ENCODE peak calls at places on chromosome 22, in four cellular contexts. One of them, this sample, is unnamed.
A peak's percentile ranks its signal among the peaks of the same experiment; 100 is the strongest.

GRCh38 chr22:19438286-19438685 is 5.9 kb downstream of the MRPL40 start:
- DNase-seq in CD8-positive, alpha-beta memory T cell: no peak
- DNase-seq in progenitor cell of endocrine pancreas: no peak
- DNase-seq in activated T-cell treated with anti-CD3 and anti-CD28 coated beads for 1 hour: no peak
- DNase-seq in this sample: no peak

GRCh38 chr22:39661842-39662676 is 91.5 kb downstream of the CACNA1I start:
- DNase-seq in CD8-positive, alpha-beta memory T cell: peak; percentile 78
- DNase-seq in progenitor cell of endocrine pancreas: peak; percentile 59
- DNase-seq in activated T-cell treated with anti-CD3 and anti-CD28 coated beads for 1 hour: peak; percentile 75
- DNase-seq in this sample: peak; percentile 74

GRCh38 chr22:37566329-37566837 is 6.1 kb downstream of the CDC42EP1 start:
- DNase-seq in CD8-positive, alpha-beta memory T cell: peak; percentile 41
- DNase-seq in progenitor cell of endocrine pancreas: no peak
- DNase-seq in activated T-cell treated with anti-CD3 and anti-CD28 coated beads for 1 hour: peak; percentile 26
- DNase-seq in this sample: peak; percentile 33

GRCh38 chr22:49352361-49353169 is 475.1 kb downstream of the BRD1 start:
- DNase-seq in CD8-positive, alpha-beta memory T cell: no peak
- DNase-seq in progenitor cell of endocrine pancreas: no peak
- DNase-seq in activated T-cell treated with anti-CD3 and anti-CD28 coated beads for 1 hour: no peak
- DNase-seq in this sample: no peak

GRCh38 chr22:22595001-22595835 is 36.2 kb upstream of the PRAME start:
- DNase-seq in CD8-positive, alpha-beta memory T cell: no peak
- DNase-seq in progenitor cell of endocrine pancreas: no peak
- DNase-seq in activated T-cell treated with anti-CD3 and anti-CD28 coated beads for 1 hour: no peak
- DNase-seq in this sample: no peak

GRCh38 chr22:47996446-47996857 is 1234.0 kb downstream of the TBC1D22A start:
- DNase-seq in CD8-positive, alpha-beta memory T cell: no peak
- DNase-seq in progenitor cell of endocrine pancreas: no peak
- DNase-seq in activated T-cell treated with anti-CD3 and anti-CD28 coated beads for 1 hour: no peak
- DNase-seq in this sample: no peak

GRCh38 chr22:26835929-26836528 is 178.6 kb downstream of the MIAT start:
- DNase-seq in CD8-positive, alpha-beta memory T cell: peak; percentile 10
- DNase-seq in progenitor cell of endocrine pancreas: peak; percentile 30
- DNase-seq in activated T-cell treated with anti-CD3 and anti-CD28 coated beads for 1 hour: peak; percentile 29
- DNase-seq in this sample: peak; percentile 17

GRCh38 chr22:23245045-23245798 is 64.9 kb downstream of the BCR start:
- DNase-seq in CD8-positive, alpha-beta memory T cell: no peak
- DNase-seq in progenitor cell of endocrine pancreas: no peak
- DNase-seq in activated T-cell treated with anti-CD3 and anti-CD28 coated beads for 1 hour: no peak
- DNase-seq in this sample: no peak

GRCh38 chr22:35313311-35314121 is 13.8 kb downstream of the TOM1 start:
- DNase-seq in CD8-positive, alpha-beta memory T cell: no peak
- DNase-seq in progenitor cell of endocrine pancreas: no peak
- DNase-seq in activated T-cell treated with anti-CD3 and anti-CD28 coated beads for 1 hour: no peak
- DNase-seq in this sample: no peak

GRCh38 chr22:20433191-20433590 is 4.4 kb downstream of the SCARF2 start:
- DNase-seq in CD8-positive, alpha-beta memory T cell: no peak
- DNase-seq in progenitor cell of endocrine pancreas: no peak
- DNase-seq in activated T-cell treated with anti-CD3 and anti-CD28 coated beads for 1 hour: no peak
- DNase-seq in this sample: no peak

GRCh38 chr22:22450343-22450839 is 58.2 kb downstream of the ZNF280B start:
- DNase-seq in CD8-positive, alpha-beta memory T cell: no peak
- DNase-seq in progenitor cell of endocrine pancreas: no peak
- DNase-seq in activated T-cell treated with anti-CD3 and anti-CD28 coated beads for 1 hour: no peak
- DNase-seq in this sample: no peak

GRCh38 chr22:47204002-47204979 is 441.8 kb downstream of the TBC1D22A start:
- DNase-seq in CD8-positive, alpha-beta memory T cell: no peak
- DNase-seq in progenitor cell of endocrine pancreas: no peak
- DNase-seq in activated T-cell treated with anti-CD3 and anti-CD28 coated beads for 1 hour: no peak
- DNase-seq in this sample: no peak

GRCh38 chr22:25929479-25929878 is 187.5 kb downstream of the MYO18B start:
- DNase-seq in CD8-positive, alpha-beta memory T cell: no peak
- DNase-seq in progenitor cell of endocrine pancreas: no peak
- DNase-seq in activated T-cell treated with anti-CD3 and anti-CD28 coated beads for 1 hour: no peak
- DNase-seq in this sample: no peak

GRCh38 chr22:38865201-38866023 is 6.6 kb downstream of the CBX6 start:
- DNase-seq in CD8-positive, alpha-beta memory T cell: no peak
- DNase-seq in progenitor cell of endocrine pancreas: no peak
- DNase-seq in activated T-cell treated with anti-CD3 and anti-CD28 coated beads for 1 hour: no peak
- DNase-seq in this sample: no peak

GRCh38 chr22:25360411-25360810 is 141.0 kb downstream of the CRYBB2 start:
- DNase-seq in CD8-positive, alpha-beta memory T cell: no peak
- DNase-seq in progenitor cell of endocrine pancreas: no peak
- DNase-seq in activated T-cell treated with anti-CD3 and anti-CD28 coated beads for 1 hour: no peak
- DNase-seq in this sample: no peak

GRCh38 chr22:29301716-29302401 is 4.6 kb upstream of the GAS2L1 start:
- DNase-seq in CD8-positive, alpha-beta memory T cell: no peak
- DNase-seq in progenitor cell of endocrine pancreas: no peak
- DNase-seq in activated T-cell treated with anti-CD3 and anti-CD28 coated beads for 1 hour: no peak
- DNase-seq in this sample: no peak

GRCh38 chr22:41285441-41285819 is 557 bp downstream of the RANGAP1 start:
- DNase-seq in CD8-positive, alpha-beta memory T cell: peak; percentile 82
- DNase-seq in progenitor cell of endocrine pancreas: peak; percentile 36
- DNase-seq in activated T-cell treated with anti-CD3 and anti-CD28 coated beads for 1 hour: peak; percentile 64
- DNase-seq in this sample: peak; percentile 79

GRCh38 chr22:21741059-21741458 is 5.5 kb upstream of the YPEL1 start:
- DNase-seq in CD8-positive, alpha-beta memory T cell: no peak
- DNase-seq in progenitor cell of endocrine pancreas: no peak
- DNase-seq in activated T-cell treated with anti-CD3 and anti-CD28 coated beads for 1 hour: no peak
- DNase-seq in this sample: no peak

GRCh38 chr22:45735273-45735672 is 63.6 kb downstream of the ATXN10 start:
- DNase-seq in CD8-positive, alpha-beta memory T cell: no peak
- DNase-seq in progenitor cell of endocrine pancreas: no peak
- DNase-seq in activated T-cell treated with anti-CD3 and anti-CD28 coated beads for 1 hour: no peak
- DNase-seq in this sample: no peak

GRCh38 chr22:45503071-45503815 is 560 bp downstream of the FBLN1 start:
- DNase-seq in CD8-positive, alpha-beta memory T cell: no peak
- DNase-seq in progenitor cell of endocrine pancreas: no peak
- DNase-seq in activated T-cell treated with anti-CD3 and anti-CD28 coated beads for 1 hour: no peak
- DNase-seq in this sample: no peak

GRCh38 chr22:24128631-24129601 is 52.4 kb upstream of the SUSD2 start:
- DNase-seq in CD8-positive, alpha-beta memory T cell: no peak
- DNase-seq in progenitor cell of endocrine pancreas: no peak
- DNase-seq in activated T-cell treated with anti-CD3 and anti-CD28 coated beads for 1 hour: no peak
- DNase-seq in this sample: no peak

GRCh38 chr22:27986937-27987336 is 67.9 kb upstream of the PITPNB start:
- DNase-seq in CD8-positive, alpha-beta memory T cell: no peak
- DNase-seq in progenitor cell of endocrine pancreas: no peak
- DNase-seq in activated T-cell treated with anti-CD3 and anti-CD28 coated beads for 1 hour: no peak
- DNase-seq in this sample: no peak

GRCh38 chr22:49514656-49515055 is 313.0 kb downstream of the BRD1 start:
- DNase-seq in CD8-positive, alpha-beta memory T cell: no peak
- DNase-seq in progenitor cell of endocrine pancreas: no peak
- DNase-seq in activated T-cell treated with anti-CD3 and anti-CD28 coated beads for 1 hour: no peak
- DNase-seq in this sample: no peak

GRCh38 chr22:39283312-39284141 is 35.9 kb downstream of the RPL3 start:
- DNase-seq in CD8-positive, alpha-beta memory T cell: no peak
- DNase-seq in progenitor cell of endocrine pancreas: no peak
- DNase-seq in activated T-cell treated with anti-CD3 and anti-CD28 coated beads for 1 hour: no peak
- DNase-seq in this sample: no peak

GRCh38 chr22:32700186-32700882 is 101.2 kb upstream of the TIMP3 start:
- DNase-seq in CD8-positive, alpha-beta memory T cell: no peak
- DNase-seq in progenitor cell of endocrine pancreas: no peak
- DNase-seq in activated T-cell treated with anti-CD3 and anti-CD28 coated beads for 1 hour: no peak
- DNase-seq in this sample: no peak

GRCh38 chr22:36743591-36744412 is 32.1 kb downstream of the IFT27 start:
- DNase-seq in CD8-positive, alpha-beta memory T cell: no peak
- DNase-seq in progenitor cell of endocrine pancreas: no peak
- DNase-seq in activated T-cell treated with anti-CD3 and anti-CD28 coated beads for 1 hour: no peak
- DNase-seq in this sample: no peak

GRCh38 chr22:50143096-50143495 is 27.4 kb upstream of the PANX2 start:
- DNase-seq in CD8-positive, alpha-beta memory T cell: no peak
- DNase-seq in progenitor cell of endocrine pancreas: no peak
- DNase-seq in activated T-cell treated with anti-CD3 and anti-CD28 coated beads for 1 hour: no peak
- DNase-seq in this sample: no peak

GRCh38 chr22:18031670-18032454 is 7.5 kb upstream of the MICAL3 start:
- DNase-seq in CD8-positive, alpha-beta memory T cell: no peak
- DNase-seq in progenitor cell of endocrine pancreas: no peak
- DNase-seq in activated T-cell treated with anti-CD3 and anti-CD28 coated beads for 1 hour: no peak
- DNase-seq in this sample: no peak

GRCh38 chr22:30809086-30809485 is 114.4 kb downstream of the OSBP2 start:
- DNase-seq in CD8-positive, alpha-beta memory T cell: no peak
- DNase-seq in progenitor cell of endocrine pancreas: no peak
- DNase-seq in activated T-cell treated with anti-CD3 and anti-CD28 coated beads for 1 hour: no peak
- DNase-seq in this sample: no peak